ENCODE peak calls at places on chromosomes 11 and 22, in ten cellular contexts. One of them, this sample, is unnamed.

GRCh38 chr11:121762820-121763219 is 310.1 kb upstream of the SORL1-AS1 start:
- DNase-seq in endothelial cell of umbilical vein: peak
- DNase-seq in pancreas: peak
- DNase-seq in CD8-positive, alpha-beta T cell: no peak
- DNase-seq in cardiac fibroblast: peak
- DNase-seq in SK-N-MC: no peak
- DNase-seq in colonic mucosa: no peak
- DNase-seq in heart left ventricle: no peak
- DNase-seq in cardiac muscle cell: peak
- DNase-seq in stomach: no peak
- DNase-seq in this sample: no peak

GRCh38 chr22:36304429-36304828 is 51.5 kb downstream of the APOL1 start:
- DNase-seq in endothelial cell of umbilical vein: peak
- DNase-seq in pancreas: no peak
- DNase-seq in CD8-positive, alpha-beta T cell: no peak
- DNase-seq in cardiac fibroblast: no peak
- DNase-seq in SK-N-MC: no peak
- DNase-seq in colonic mucosa: no peak
- DNase-seq in heart left ventricle: no peak
- DNase-seq in cardiac muscle cell: no peak
- DNase-seq in stomach: no peak
- DNase-seq in this sample: no peak

GRCh38 chr11:77789061-77789730 is 31.3 kb downstream of the RSF1 start:
- DNase-seq in endothelial cell of umbilical vein: no peak
- DNase-seq in pancreas: no peak
- DNase-seq in CD8-positive, alpha-beta T cell: no peak
- DNase-seq in cardiac fibroblast: no peak
- DNase-seq in SK-N-MC: no peak
- DNase-seq in colonic mucosa: no peak
- DNase-seq in heart left ventricle: no peak
- DNase-seq in cardiac muscle cell: no peak
- DNase-seq in stomach: no peak
- DNase-seq in this sample: no peak

GRCh38 chr11:6418199-6418957 is 516 bp downstream of the APBB1 start:
- DNase-seq in endothelial cell of umbilical vein: peak
- DNase-seq in pancreas: peak
- DNase-seq in CD8-positive, alpha-beta T cell: no peak
- DNase-seq in cardiac fibroblast: no peak
- DNase-seq in SK-N-MC: no peak
- DNase-seq in colonic mucosa: peak
- DNase-seq in heart left ventricle: peak
- DNase-seq in cardiac muscle cell: no peak
- DNase-seq in stomach: no peak
- DNase-seq in this sample: no peak

GRCh38 chr11:10307411-10308207 is 2.7 kb downstream of the ADM start:
- DNase-seq in endothelial cell of umbilical vein: peak
- DNase-seq in pancreas: peak
- DNase-seq in CD8-positive, alpha-beta T cell: peak
- DNase-seq in cardiac fibroblast: peak
- DNase-seq in SK-N-MC: no peak
- DNase-seq in colonic mucosa: peak
- DNase-seq in heart left ventricle: peak
- DNase-seq in cardiac muscle cell: peak
- DNase-seq in stomach: peak
- DNase-seq in this sample: no peak

GRCh38 chr11:97614571-97614970 is 1224.8 kb downstream of the JRKL start:
- DNase-seq in endothelial cell of umbilical vein: peak
- DNase-seq in pancreas: no peak
- DNase-seq in CD8-positive, alpha-beta T cell: no peak
- DNase-seq in cardiac fibroblast: peak
- DNase-seq in SK-N-MC: no peak
- DNase-seq in colonic mucosa: no peak
- DNase-seq in heart left ventricle: no peak
- DNase-seq in cardiac muscle cell: peak
- DNase-seq in stomach: no peak
- DNase-seq in this sample: no peak

GRCh38 chr22:37019309-37020191 is at the start of the genes MPST and TST:
- DNase-seq in endothelial cell of umbilical vein: peak
- DNase-seq in pancreas: peak
- DNase-seq in CD8-positive, alpha-beta T cell: no peak
- DNase-seq in cardiac fibroblast: peak
- DNase-seq in SK-N-MC: no peak
- DNase-seq in colonic mucosa: peak
- DNase-seq in heart left ventricle: peak
- DNase-seq in cardiac muscle cell: peak
- DNase-seq in stomach: peak
- DNase-seq in this sample: no peak

GRCh38 chr22:26466196-26466595 is 17.4 kb downstream of the HPS4 start:
- DNase-seq in endothelial cell of umbilical vein: no peak
- DNase-seq in pancreas: no peak
- DNase-seq in CD8-positive, alpha-beta T cell: no peak
- DNase-seq in cardiac fibroblast: no peak
- DNase-seq in SK-N-MC: no peak
- DNase-seq in colonic mucosa: no peak
- DNase-seq in heart left ventricle: no peak
- DNase-seq in cardiac muscle cell: no peak
- DNase-seq in stomach: no peak
- DNase-seq in this sample: no peak

GRCh38 chr11:117807482-117808272 is 10.7 kb upstream of the DSCAML1 start:
- DNase-seq in endothelial cell of umbilical vein: peak
- DNase-seq in pancreas: peak
- DNase-seq in CD8-positive, alpha-beta T cell: peak
- DNase-seq in cardiac fibroblast: peak
- DNase-seq in SK-N-MC: no peak
- DNase-seq in colonic mucosa: peak
- DNase-seq in heart left ventricle: peak
- DNase-seq in cardiac muscle cell: peak
- DNase-seq in stomach: peak
- DNase-seq in this sample: no peak

GRCh38 chr11:104783241-104783640 is 115.0 kb downstream of the CASP12 start:
- DNase-seq in endothelial cell of umbilical vein: no peak
- DNase-seq in pancreas: no peak
- DNase-seq in CD8-positive, alpha-beta T cell: no peak
- DNase-seq in cardiac fibroblast: no peak
- DNase-seq in SK-N-MC: no peak
- DNase-seq in colonic mucosa: no peak
- DNase-seq in heart left ventricle: no peak
- DNase-seq in cardiac muscle cell: no peak
- DNase-seq in stomach: no peak
- DNase-seq in this sample: no peak

GRCh38 chr22:31680764-31681624 is 19.0 kb upstream of the PISD start:
- DNase-seq in endothelial cell of umbilical vein: no peak
- DNase-seq in pancreas: no peak
- DNase-seq in CD8-positive, alpha-beta T cell: no peak
- DNase-seq in cardiac fibroblast: peak
- DNase-seq in SK-N-MC: no peak
- DNase-seq in colonic mucosa: peak
- DNase-seq in heart left ventricle: no peak
- DNase-seq in cardiac muscle cell: peak
- DNase-seq in stomach: no peak
- DNase-seq in this sample: no peak

GRCh38 chr22:31678748-31679147 is 16.7 kb upstream of the PISD start:
- DNase-seq in endothelial cell of umbilical vein: no peak
- DNase-seq in pancreas: no peak
- DNase-seq in CD8-positive, alpha-beta T cell: no peak
- DNase-seq in cardiac fibroblast: no peak
- DNase-seq in SK-N-MC: no peak
- DNase-seq in colonic mucosa: no peak
- DNase-seq in heart left ventricle: no peak
- DNase-seq in cardiac muscle cell: no peak
- DNase-seq in stomach: no peak
- DNase-seq in this sample: no peak

GRCh38 chr22:31682751-31683150 is 20.7 kb upstream of the PISD start:
- DNase-seq in endothelial cell of umbilical vein: no peak
- DNase-seq in pancreas: no peak
- DNase-seq in CD8-positive, alpha-beta T cell: no peak
- DNase-seq in cardiac fibroblast: no peak
- DNase-seq in SK-N-MC: no peak
- DNase-seq in colonic mucosa: no peak
- DNase-seq in heart left ventricle: no peak
- DNase-seq in cardiac muscle cell: no peak
- DNase-seq in stomach: no peak
- DNase-seq in this sample: no peak

GRCh38 chr22:31683181-31684105 is 21.4 kb upstream of the PISD start:
- DNase-seq in endothelial cell of umbilical vein: no peak
- DNase-seq in pancreas: no peak
- DNase-seq in CD8-positive, alpha-beta T cell: no peak
- DNase-seq in cardiac fibroblast: no peak
- DNase-seq in SK-N-MC: no peak
- DNase-seq in colonic mucosa: no peak
- DNase-seq in heart left ventricle: no peak
- DNase-seq in cardiac muscle cell: no peak
- DNase-seq in stomach: no peak
- DNase-seq in this sample: no peak

GRCh38 chr22:31681625-31682345 is 19.8 kb upstream of the PISD start:
- DNase-seq in endothelial cell of umbilical vein: no peak
- DNase-seq in pancreas: no peak
- DNase-seq in CD8-positive, alpha-beta T cell: no peak
- DNase-seq in cardiac fibroblast: no peak
- DNase-seq in SK-N-MC: no peak
- DNase-seq in colonic mucosa: no peak
- DNase-seq in heart left ventricle: no peak
- DNase-seq in cardiac muscle cell: peak
- DNase-seq in stomach: no peak
- DNase-seq in this sample: no peak
- H3K4me3 ChIP-seq in endothelial cell of umbilical vein: no peak
- H3K4me3 ChIP-seq in pancreas: no peak
- H3K4me3 ChIP-seq in CD8-positive, alpha-beta T cell: no peak
- H3K4me3 ChIP-seq in cardiac fibroblast: no peak
- H3K4me3 ChIP-seq in SK-N-MC: no peak
- H3K4me3 ChIP-seq in colonic mucosa: no peak
- H3K4me3 ChIP-seq in heart left ventricle: no peak
- H3K4me3 ChIP-seq in cardiac muscle cell: no peak
- H3K4me3 ChIP-seq in stomach: no peak
- H3K4me3 ChIP-seq in this sample: no peak

GRCh38 chr11:65426839-65427690 is 4.5 kb downstream of the NEAT1 start:
- DNase-seq in endothelial cell of umbilical vein: peak
- DNase-seq in pancreas: peak
- DNase-seq in CD8-positive, alpha-beta T cell: no peak
- DNase-seq in cardiac fibroblast: peak
- DNase-seq in SK-N-MC: no peak
- DNase-seq in colonic mucosa: peak
- DNase-seq in heart left ventricle: no peak
- DNase-seq in cardiac muscle cell: peak
- DNase-seq in stomach: peak
- DNase-seq in this sample: no peak
- H3K4me3 ChIP-seq in endothelial cell of umbilical vein: no peak
- H3K4me3 ChIP-seq in pancreas: peak
- H3K4me3 ChIP-seq in CD8-positive, alpha-beta T cell: peak
- H3K4me3 ChIP-seq in cardiac fibroblast: peak
- H3K4me3 ChIP-seq in SK-N-MC: no peak
- H3K4me3 ChIP-seq in colonic mucosa: peak
- H3K4me3 ChIP-seq in heart left ventricle: peak
- H3K4me3 ChIP-seq in cardiac muscle cell: no peak
- H3K4me3 ChIP-seq in stomach: peak
- H3K4me3 ChIP-seq in this sample: no peak

GRCh38 chr11:60914620-60915249 is 777 bp downstream of the TMEM109 start:
- DNase-seq in endothelial cell of umbilical vein: peak
- DNase-seq in pancreas: peak
- DNase-seq in CD8-positive, alpha-beta T cell: no peak
- DNase-seq in cardiac fibroblast: peak
- DNase-seq in SK-N-MC: no peak
- DNase-seq in colonic mucosa: peak
- DNase-seq in heart left ventricle: no peak
- DNase-seq in cardiac muscle cell: peak
- DNase-seq in stomach: no peak
- DNase-seq in this sample: no peak

GRCh38 chr11:60910711-60911366 is 3.1 kb upstream of the TMEM109 start:
- DNase-seq in endothelial cell of umbilical vein: no peak
- DNase-seq in pancreas: no peak
- DNase-seq in CD8-positive, alpha-beta T cell: no peak
- DNase-seq in cardiac fibroblast: no peak
- DNase-seq in SK-N-MC: no peak
- DNase-seq in colonic mucosa: no peak
- DNase-seq in heart left ventricle: no peak
- DNase-seq in cardiac muscle cell: no peak
- DNase-seq in stomach: no peak
- DNase-seq in this sample: no peak

GRCh38 chr11:60912223-60912850 is 1.6 kb upstream of the TMEM109 start:
- DNase-seq in endothelial cell of umbilical vein: no peak
- DNase-seq in pancreas: no peak
- DNase-seq in CD8-positive, alpha-beta T cell: no peak
- DNase-seq in cardiac fibroblast: no peak
- DNase-seq in SK-N-MC: no peak
- DNase-seq in colonic mucosa: no peak
- DNase-seq in heart left ventricle: no peak
- DNase-seq in cardiac muscle cell: no peak
- DNase-seq in stomach: no peak
- DNase-seq in this sample: no peak

GRCh38 chr11:60913793-60914619 is at the start of gene TMEM109:
- DNase-seq in endothelial cell of umbilical vein: peak
- DNase-seq in pancreas: peak
- DNase-seq in CD8-positive, alpha-beta T cell: peak
- DNase-seq in cardiac fibroblast: peak
- DNase-seq in SK-N-MC: peak
- DNase-seq in colonic mucosa: peak
- DNase-seq in heart left ventricle: peak
- DNase-seq in cardiac muscle cell: peak
- DNase-seq in stomach: peak
- DNase-seq in this sample: peak

DNA sequence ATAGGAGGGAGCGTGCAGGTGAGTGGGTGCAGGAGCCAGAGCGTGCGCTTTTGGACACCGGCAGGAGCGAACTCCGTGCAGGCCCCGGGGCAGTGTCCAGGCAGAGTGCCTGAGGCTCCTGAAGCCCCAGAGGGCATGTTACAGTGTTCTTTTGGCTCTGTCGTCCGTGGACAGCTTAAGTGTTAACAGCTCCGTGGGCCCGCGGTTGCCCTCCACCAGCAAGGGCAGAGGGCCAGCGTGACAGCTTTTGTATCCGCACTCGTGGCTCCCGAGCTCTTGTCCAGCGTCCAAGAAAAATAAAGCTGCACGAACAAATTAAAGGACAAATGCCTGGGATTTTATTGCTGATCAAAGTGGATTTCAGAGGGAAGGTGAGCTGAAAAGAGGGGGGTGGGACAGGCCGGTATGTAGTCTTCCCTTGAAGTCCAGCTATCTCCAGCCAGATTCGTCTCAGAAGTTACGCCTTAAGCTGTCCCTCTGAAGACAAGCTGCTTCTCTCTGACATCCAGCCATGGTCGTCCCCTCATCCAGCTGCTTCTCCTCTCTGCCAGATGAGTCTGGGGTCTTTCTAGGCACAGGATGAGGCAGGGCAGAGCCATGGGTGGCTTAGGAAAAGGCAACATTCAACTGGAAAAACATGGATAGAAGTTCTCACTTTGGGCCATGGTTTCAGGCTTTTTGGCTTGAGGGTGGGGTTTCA is 957 bp upstream of the TMEM109 start:
- DNase-seq in endothelial cell of umbilical vein: peak
- DNase-seq in pancreas: no peak
- DNase-seq in CD8-positive, alpha-beta T cell: no peak
- DNase-seq in cardiac fibroblast: no peak
- DNase-seq in SK-N-MC: no peak
- DNase-seq in colonic mucosa: no peak
- DNase-seq in heart left ventricle: no peak
- DNase-seq in cardiac muscle cell: no peak
- DNase-seq in stomach: peak
- DNase-seq in this sample: no peak
- H3K4me3 ChIP-seq in endothelial cell of umbilical vein: no peak
- H3K4me3 ChIP-seq in pancreas: peak
- H3K4me3 ChIP-seq in CD8-positive, alpha-beta T cell: peak
- H3K4me3 ChIP-seq in cardiac fibroblast: no peak
- H3K4me3 ChIP-seq in SK-N-MC: peak
- H3K4me3 ChIP-seq in colonic mucosa: peak
- H3K4me3 ChIP-seq in heart left ventricle: peak
- H3K4me3 ChIP-seq in cardiac muscle cell: no peak
- H3K4me3 ChIP-seq in stomach: peak
- H3K4me3 ChIP-seq in this sample: peak

GRCh38 chr22:49532831-49533802 is 294.6 kb downstream of the BRD1 start:
- DNase-seq in endothelial cell of umbilical vein: no peak
- DNase-seq in pancreas: no peak
- DNase-seq in CD8-positive, alpha-beta T cell: no peak
- DNase-seq in cardiac fibroblast: no peak
- DNase-seq in SK-N-MC: no peak
- DNase-seq in colonic mucosa: no peak
- DNase-seq in heart left ventricle: no peak
- DNase-seq in cardiac muscle cell: no peak
- DNase-seq in stomach: no peak
- DNase-seq in this sample: no peak
- H3K4me3 ChIP-seq in endothelial cell of umbilical vein: no peak
- H3K4me3 ChIP-seq in pancreas: no peak
- H3K4me3 ChIP-seq in CD8-positive, alpha-beta T cell: no peak
- H3K4me3 ChIP-seq in cardiac fibroblast: no peak
- H3K4me3 ChIP-seq in SK-N-MC: no peak
- H3K4me3 ChIP-seq in colonic mucosa: no peak
- H3K4me3 ChIP-seq in heart left ventricle: no peak
- H3K4me3 ChIP-seq in cardiac muscle cell: no peak
- H3K4me3 ChIP-seq in stomach: no peak
- H3K4me3 ChIP-seq in this sample: no peak